ENCODE peak calls at places on chromosomes 13 and 19, in eight cellular contexts. One of them, this sample, is unnamed.

GRCh38 chr13:51675877-51676276 is 91.6 kb downstream of the WDFY2 start:
- DNase-seq in cardiac fibroblast: no peak
- DNase-seq in breast epithelium: no peak
- DNase-seq in RWPE1: no peak
- DNase-seq in type B pancreatic cell: no peak
- DNase-seq in endothelial cell: no peak
- DNase-seq in astrocyte: no peak
- DNase-seq in brain microvascular endothelial cell: no peak
- DNase-seq in this sample: no peak

GRCh38 chr13:85386424-85386823 is 412.8 kb downstream of the SLITRK6 start:
- DNase-seq in cardiac fibroblast: no peak
- DNase-seq in breast epithelium: no peak
- DNase-seq in RWPE1: no peak
- DNase-seq in type B pancreatic cell: no peak
- DNase-seq in endothelial cell: no peak
- DNase-seq in astrocyte: no peak
- DNase-seq in brain microvascular endothelial cell: peak
- DNase-seq in this sample: no peak

GRCh38 chr13:23673354-23673753 is 103.1 kb downstream of the TNFRSF19 start:
- DNase-seq in cardiac fibroblast: peak
- DNase-seq in breast epithelium: no peak
- DNase-seq in RWPE1: peak
- DNase-seq in type B pancreatic cell: no peak
- DNase-seq in endothelial cell: no peak
- DNase-seq in astrocyte: peak
- DNase-seq in brain microvascular endothelial cell: peak
- DNase-seq in this sample: no peak

GRCh38 chr13:42807866-42808265 is 26.5 kb downstream of the FAM216B start:
- DNase-seq in cardiac fibroblast: peak
- DNase-seq in breast epithelium: no peak
- DNase-seq in RWPE1: peak
- DNase-seq in type B pancreatic cell: no peak
- DNase-seq in endothelial cell: no peak
- DNase-seq in astrocyte: peak
- DNase-seq in brain microvascular endothelial cell: peak
- DNase-seq in this sample: no peak

GRCh38 chr19:38213911-38214625 is 10.0 kb downstream of the DPF1 start:
- DNase-seq in cardiac fibroblast: peak
- DNase-seq in breast epithelium: no peak
- DNase-seq in RWPE1: no peak
- DNase-seq in type B pancreatic cell: no peak
- DNase-seq in endothelial cell: no peak
- DNase-seq in astrocyte: peak
- DNase-seq in brain microvascular endothelial cell: peak
- DNase-seq in this sample: no peak

GRCh38 chr13:113338451-113338850 is 25.5 kb downstream of the GRTP1 start:
- DNase-seq in cardiac fibroblast: no peak
- DNase-seq in breast epithelium: no peak
- DNase-seq in RWPE1: no peak
- DNase-seq in type B pancreatic cell: no peak
- DNase-seq in endothelial cell: no peak
- DNase-seq in astrocyte: no peak
- DNase-seq in brain microvascular endothelial cell: no peak
- DNase-seq in this sample: no peak

GRCh38 chr19:45577111-45577905 is 7.3 kb downstream of the OPA3 start:
- DNase-seq in cardiac fibroblast: peak
- DNase-seq in breast epithelium: peak
- DNase-seq in RWPE1: peak
- DNase-seq in type B pancreatic cell: no peak
- DNase-seq in endothelial cell: no peak
- DNase-seq in astrocyte: peak
- DNase-seq in brain microvascular endothelial cell: peak
- DNase-seq in this sample: no peak

GRCh38 chr13:93535256-93535655 is 308.6 kb downstream of the GPC6 start:
- DNase-seq in cardiac fibroblast: peak
- DNase-seq in breast epithelium: no peak
- DNase-seq in RWPE1: no peak
- DNase-seq in type B pancreatic cell: no peak
- DNase-seq in endothelial cell: no peak
- DNase-seq in astrocyte: peak
- DNase-seq in brain microvascular endothelial cell: peak
- DNase-seq in this sample: no peak

GRCh38 chr19:16581145-16581970 is 9.1 kb upstream of the SLC35E1 start:
- DNase-seq in cardiac fibroblast: no peak
- DNase-seq in breast epithelium: no peak
- DNase-seq in RWPE1: no peak
- DNase-seq in type B pancreatic cell: no peak
- DNase-seq in endothelial cell: no peak
- DNase-seq in astrocyte: no peak
- DNase-seq in brain microvascular endothelial cell: no peak
- DNase-seq in this sample: no peak

GRCh38 chr13:50191004-50191403 is 175.8 kb downstream of the KCNRG start:
- DNase-seq in cardiac fibroblast: no peak
- DNase-seq in breast epithelium: no peak
- DNase-seq in RWPE1: no peak
- DNase-seq in type B pancreatic cell: no peak
- DNase-seq in endothelial cell: no peak
- DNase-seq in astrocyte: no peak
- DNase-seq in brain microvascular endothelial cell: no peak
- DNase-seq in this sample: no peak

DNA sequence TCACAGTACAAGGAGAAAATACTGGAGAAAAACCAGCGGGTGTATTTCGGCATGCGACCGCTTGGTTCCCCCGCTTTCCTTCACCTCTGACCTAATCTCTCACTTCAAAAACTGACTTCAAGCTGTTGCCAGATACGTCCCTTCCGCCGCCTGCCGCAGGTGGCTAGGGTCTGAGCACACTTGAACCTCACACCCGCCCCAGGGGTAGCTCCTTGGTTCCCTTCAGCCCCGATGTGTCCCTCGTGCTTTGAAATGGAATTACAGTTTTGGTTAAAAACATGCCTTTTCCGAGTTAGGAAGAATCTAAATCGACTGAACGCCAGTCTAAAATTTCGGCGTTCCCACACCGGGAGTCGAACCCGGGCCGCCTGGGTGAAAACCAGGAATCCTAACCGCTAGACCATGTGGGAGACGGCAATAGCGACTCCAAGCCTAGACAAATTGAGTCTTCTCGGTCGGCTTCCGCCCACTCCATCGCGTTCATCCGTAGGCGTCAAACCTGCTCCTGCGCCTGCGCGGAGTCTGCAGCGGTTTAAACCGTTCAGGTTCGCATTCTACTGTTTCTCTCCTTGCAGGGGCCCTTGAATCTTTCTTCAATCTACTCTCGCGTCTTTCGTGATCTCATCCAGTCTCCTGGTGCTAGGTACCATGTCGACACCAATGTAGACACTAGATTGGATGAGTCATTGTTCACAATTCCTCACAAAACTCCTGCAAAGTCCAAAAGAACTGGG is 71.5 kb downstream of the NUFIP1 start:
- DNase-seq in cardiac fibroblast: peak
- DNase-seq in breast epithelium: peak
- DNase-seq in RWPE1: peak
- DNase-seq in type B pancreatic cell: peak
- DNase-seq in endothelial cell: peak
- DNase-seq in astrocyte: peak
- DNase-seq in brain microvascular endothelial cell: peak
- DNase-seq in this sample: peak
- TF ChIP-seq CTCF in cardiac fibroblast: peak
- TF ChIP-seq CTCF in breast epithelium: peak
- TF ChIP-seq CTCF in RWPE1: no peak
- TF ChIP-seq CTCF in type B pancreatic cell: peak
- TF ChIP-seq CTCF in endothelial cell: peak
- TF ChIP-seq CTCF in astrocyte: peak
- TF ChIP-seq CTCF in brain microvascular endothelial cell: peak
- TF ChIP-seq CTCF in this sample: no peak

DNA sequence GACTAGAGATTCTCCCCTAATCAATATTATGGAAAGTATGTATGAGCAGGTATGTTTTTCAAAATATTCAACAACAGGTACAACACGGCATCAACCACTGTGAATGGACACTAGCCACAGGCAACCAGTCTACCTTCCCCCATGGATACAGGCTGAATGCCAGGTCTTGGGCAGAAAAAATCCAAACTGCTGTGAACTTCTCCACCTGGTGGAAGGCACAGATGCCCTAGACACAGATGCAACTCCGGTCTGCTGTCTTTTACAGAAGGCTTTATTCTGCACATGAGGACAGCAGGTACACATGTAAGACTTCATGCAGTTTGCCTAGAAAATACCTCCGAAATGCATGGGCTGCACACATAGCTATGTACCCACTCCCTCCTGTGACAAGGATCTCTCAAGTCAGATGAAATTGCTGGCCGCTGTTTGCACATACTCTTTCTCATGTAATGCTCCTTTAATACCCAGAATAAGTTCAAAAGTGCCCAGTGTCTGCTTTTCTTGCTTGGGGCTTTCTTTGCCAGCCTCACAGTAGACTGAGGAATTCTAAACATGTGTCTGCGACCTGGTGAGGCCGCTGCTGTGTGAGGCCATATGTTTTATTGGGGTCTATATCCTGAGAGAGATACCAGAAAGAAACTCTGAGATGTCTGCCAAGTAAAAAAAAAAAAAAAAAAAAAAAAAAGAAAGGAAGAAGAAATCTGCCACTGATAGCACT is 325.9 kb downstream of the FOXO1 start:
- DNase-seq in cardiac fibroblast: peak
- DNase-seq in breast epithelium: no peak
- DNase-seq in RWPE1: no peak
- DNase-seq in type B pancreatic cell: no peak
- DNase-seq in endothelial cell: no peak
- DNase-seq in astrocyte: peak
- DNase-seq in brain microvascular endothelial cell: no peak
- DNase-seq in this sample: no peak
- TF ChIP-seq CTCF in cardiac fibroblast: peak
- TF ChIP-seq CTCF in breast epithelium: no peak
- TF ChIP-seq CTCF in RWPE1: no peak
- TF ChIP-seq CTCF in type B pancreatic cell: no peak
- TF ChIP-seq CTCF in endothelial cell: no peak
- TF ChIP-seq CTCF in astrocyte: no peak
- TF ChIP-seq CTCF in brain microvascular endothelial cell: peak
- TF ChIP-seq CTCF in this sample: no peak

GRCh38 chr19:19477705-19478383 is 37.5 kb downstream of the TSSK6 start:
- DNase-seq in cardiac fibroblast: no peak
- DNase-seq in breast epithelium: no peak
- DNase-seq in RWPE1: no peak
- DNase-seq in type B pancreatic cell: no peak
- DNase-seq in endothelial cell: no peak
- DNase-seq in astrocyte: no peak
- DNase-seq in brain microvascular endothelial cell: no peak
- DNase-seq in this sample: no peak

GRCh38 chr19:19480688-19481087 is 34.7 kb downstream of the TSSK6 start:
- DNase-seq in cardiac fibroblast: no peak
- DNase-seq in breast epithelium: no peak
- DNase-seq in RWPE1: no peak
- DNase-seq in type B pancreatic cell: no peak
- DNase-seq in endothelial cell: no peak
- DNase-seq in astrocyte: no peak
- DNase-seq in brain microvascular endothelial cell: no peak
- DNase-seq in this sample: no peak

GRCh38 chr19:19474950-19475781 is 40.2 kb downstream of the TSSK6 start:
- DNase-seq in cardiac fibroblast: no peak
- DNase-seq in breast epithelium: no peak
- DNase-seq in RWPE1: no peak
- DNase-seq in type B pancreatic cell: no peak
- DNase-seq in endothelial cell: no peak
- DNase-seq in astrocyte: no peak
- DNase-seq in brain microvascular endothelial cell: no peak
- DNase-seq in this sample: no peak

GRCh38 chr19:19471682-19472081 is 43.7 kb downstream of the TSSK6 start:
- DNase-seq in cardiac fibroblast: no peak
- DNase-seq in breast epithelium: no peak
- DNase-seq in RWPE1: no peak
- DNase-seq in type B pancreatic cell: no peak
- DNase-seq in endothelial cell: no peak
- DNase-seq in astrocyte: no peak
- DNase-seq in brain microvascular endothelial cell: no peak
- DNase-seq in this sample: no peak

GRCh38 chr19:19475845-19476828 is 39.2 kb downstream of the TSSK6 start:
- DNase-seq in cardiac fibroblast: peak
- DNase-seq in breast epithelium: no peak
- DNase-seq in RWPE1: no peak
- DNase-seq in type B pancreatic cell: no peak
- DNase-seq in endothelial cell: no peak
- DNase-seq in astrocyte: no peak
- DNase-seq in brain microvascular endothelial cell: no peak
- DNase-seq in this sample: no peak
- TF ChIP-seq CTCF in cardiac fibroblast: peak
- TF ChIP-seq CTCF in breast epithelium: no peak
- TF ChIP-seq CTCF in RWPE1: no peak
- TF ChIP-seq CTCF in type B pancreatic cell: peak
- TF ChIP-seq CTCF in endothelial cell: no peak
- TF ChIP-seq CTCF in astrocyte: peak
- TF ChIP-seq CTCF in brain microvascular endothelial cell: peak
- TF ChIP-seq CTCF in this sample: peak

GRCh38 chr13:97269603-97270002 is 47.5 kb downstream of the MBNL2 start:
- DNase-seq in cardiac fibroblast: no peak
- DNase-seq in breast epithelium: no peak
- DNase-seq in RWPE1: no peak
- DNase-seq in type B pancreatic cell: no peak
- DNase-seq in endothelial cell: no peak
- DNase-seq in astrocyte: no peak
- DNase-seq in brain microvascular endothelial cell: no peak
- DNase-seq in this sample: no peak

GRCh38 chr13:97267418-97268059 is 45.4 kb downstream of the MBNL2 start:
- DNase-seq in cardiac fibroblast: no peak
- DNase-seq in breast epithelium: peak
- DNase-seq in RWPE1: no peak
- DNase-seq in type B pancreatic cell: no peak
- DNase-seq in endothelial cell: no peak
- DNase-seq in astrocyte: no peak
- DNase-seq in brain microvascular endothelial cell: no peak
- DNase-seq in this sample: no peak

GRCh38 chr13:97266328-97266727 is 44.2 kb downstream of the MBNL2 start:
- DNase-seq in cardiac fibroblast: no peak
- DNase-seq in breast epithelium: no peak
- DNase-seq in RWPE1: no peak
- DNase-seq in type B pancreatic cell: no peak
- DNase-seq in endothelial cell: no peak
- DNase-seq in astrocyte: peak
- DNase-seq in brain microvascular endothelial cell: no peak
- DNase-seq in this sample: no peak

GRCh38 chr13:97266734-97267417 is 44.7 kb downstream of the MBNL2 start:
- DNase-seq in cardiac fibroblast: no peak
- DNase-seq in breast epithelium: no peak
- DNase-seq in RWPE1: no peak
- DNase-seq in type B pancreatic cell: no peak
- DNase-seq in endothelial cell: no peak
- DNase-seq in astrocyte: peak
- DNase-seq in brain microvascular endothelial cell: peak
- DNase-seq in this sample: no peak

DNA sequence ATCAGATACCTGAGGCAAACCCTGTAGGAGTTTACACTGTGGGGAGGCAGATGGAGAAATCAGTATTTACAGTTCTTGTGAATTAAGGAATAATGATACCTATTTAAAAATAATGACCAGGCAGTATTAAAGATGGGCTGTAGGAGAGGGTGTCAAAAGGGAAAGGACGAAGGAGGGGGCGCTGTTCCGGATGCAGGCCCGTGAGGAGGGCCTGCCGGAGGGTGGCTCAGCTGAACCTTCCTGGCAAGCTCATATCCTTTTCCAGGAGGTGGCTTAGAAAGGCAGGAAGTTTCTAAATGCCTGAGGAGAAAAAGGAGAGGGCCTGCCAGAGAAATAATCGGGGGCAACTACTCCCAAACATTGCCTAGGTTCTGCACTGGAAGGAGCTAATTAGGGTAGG is 46.6 kb downstream of the MBNL2 start:
- DNase-seq in cardiac fibroblast: peak
- DNase-seq in breast epithelium: no peak
- DNase-seq in RWPE1: no peak
- DNase-seq in type B pancreatic cell: no peak
- DNase-seq in endothelial cell: peak
- DNase-seq in astrocyte: no peak
- DNase-seq in brain microvascular endothelial cell: no peak
- DNase-seq in this sample: no peak
- TF ChIP-seq CTCF in cardiac fibroblast: peak
- TF ChIP-seq CTCF in breast epithelium: no peak
- TF ChIP-seq CTCF in RWPE1: no peak
- TF ChIP-seq CTCF in type B pancreatic cell: no peak
- TF ChIP-seq CTCF in endothelial cell: no peak
- TF ChIP-seq CTCF in astrocyte: no peak
- TF ChIP-seq CTCF in brain microvascular endothelial cell: peak
- TF ChIP-seq CTCF in this sample: no peak